ENCODE peak calls at places on chromosome 12, in four cellular contexts. B is activated naive CD8-positive, alpha-beta T cell treated with anti-CD3 and anti-CD28 coated beads, Interleukin-2, amount 50 U/mL, for 16 hours; K is occipital lobe; N is A172. A is an unnamed sample.

GRCh38 chr12:132460571-132460970 is 29.4 kb upstream of the FBRSL1 start:
- DNase-seq in B (no peak), K (no peak), N (no peak), A (peak; percentile 67)

GRCh38 chr12:97757431-97758091 is 295.0 kb downstream of the RMST start:
- DNase-seq in B (no peak), K (no peak), N (no peak), A (no peak)

GRCh38 chr12:64181504-64182291 is 40.4 kb downstream of the KICS2 start:
- DNase-seq in B (no peak), K (peak; percentile 28), N (peak; percentile 98), A (peak; percentile 74)

GRCh38 chr12:124551268-124552144 is 15.9 kb downstream of the NCOR2 start:
- DNase-seq in B (no peak), K (no peak), N (no peak), A (peak; percentile 94)

GRCh38 chr12:128338344-128338743 is 71.4 kb downstream of the TMEM132C start:
- DNase-seq in B (no peak), K (no peak), N (no peak), A (no peak)

GRCh38 chr12:27940756-27941402 is 31.7 kb downstream of the PTHLH start:
- DNase-seq in B (peak; percentile 41), K (no peak), N (peak; percentile 71), A (peak; percentile 75)

GRCh38 chr12:43805149-43805856 is 814 bp downstream of the TWF1 start:
- DNase-seq in B (no peak), K (no peak), N (peak; percentile 3), A (peak; percentile 22)

GRCh38 chr12:123660328-123660727 is 10.6 kb upstream of the TCTN2 start:
- DNase-seq in B (no peak), K (no peak), N (peak; percentile 71), A (peak; percentile 27)

GRCh38 chr12:6072302-6072752 is 52.1 kb downstream of the VWF start:
- DNase-seq in B (no peak), K (no peak), N (no peak), A (no peak)

GRCh38 chr12:101759396-101760047 is 20.3 kb upstream of the SYCP3 start:
- DNase-seq in B (no peak), K (no peak), N (peak; percentile 16), A (peak; percentile 57)

GRCh38 chr12:119204137-119204536 is 25.4 kb downstream of the HSPB8 start:
- DNase-seq in B (no peak), K (no peak), N (no peak), A (no peak)

GRCh38 chr12:84637926-84638325 is 274.7 kb downstream of the SLC6A15 start:
- DNase-seq in B (no peak), K (no peak), N (no peak), A (no peak)

GRCh38 chr12:6443361-6443983 is 1.3 kb upstream of the CD27 start:
- DNase-seq in B (no peak), K (no peak), N (no peak), A (no peak)

GRCh38 chr12:3698218-3698974 is 54.5 kb downstream of the CRACR2A start:
- DNase-seq in B (no peak), K (no peak), N (peak; percentile 79), A (no peak)

GRCh38 chr12:121187501-121187900 is 22.4 kb upstream of the P2RX4 start:
- DNase-seq in B (no peak), K (no peak), N (no peak), A (no peak)

GRCh38 chr12:25013061-25013460 is 64.2 kb upstream of the BCAT1 start:
- DNase-seq in B (no peak), K (no peak), N (no peak), A (no peak)

GRCh38 chr12:112011685-112012084 is 1.3 kb downstream of the TMEM116 start:
- DNase-seq in B (no peak), K (no peak), N (no peak), A (no peak)

A was measured in A673.